ENCODE peak calls at places on chromosomes 11 and 22, in four cellular contexts. G is GM12878, T is K562, M is HL-60. W is an unnamed sample.

GRCh38 chr11:125070699-125071254 is 7.7 kb downstream of the SLC37A2 start:
- DNase-seq in G (peak; percentile 56), T (peak; percentile 80), M (peak; percentile 100), W (no peak)

GRCh38 chr11:8732748-8733241 is 50.2 kb downstream of the RPL27A start:
- DNase-seq in G (no peak), T (no peak), M (no peak), W (no peak)

GRCh38 chr11:1297011-1297575 is 12.3 kb downstream of the TOLLIP start:
- DNase-seq in G (no peak), T (no peak), M (no peak), W (no peak)

GRCh38 chr11:64887757-64888405 is 9.5 kb upstream of the EHD1 start:
- DNase-seq in G (no peak), T (peak; percentile 90), M (peak; percentile 73), W (peak; percentile 94)

GRCh38 chr11:57638811-57639320 is 10.8 kb downstream of the YPEL4 start:
- DNase-seq in G (no peak), T (no peak), M (no peak), W (no peak)

GRCh38 chr11:2320591-2321310 is 18.9 kb downstream of the TSPAN32 start:
- DNase-seq in G (no peak), T (no peak), M (no peak), W (no peak)

GRCh38 chr22:38789606-38790005 is 4.3 kb downstream of the DNAL4 start:
- DNase-seq in G (no peak), T (no peak), M (no peak), W (no peak)

GRCh38 chr22:23826510-23827350 is 12.1 kb downstream of the DERL3 start:
- DNase-seq in G (no peak), T (no peak), M (no peak), W (no peak)

GRCh38 chr22:31313366-31314147 is 21.3 kb upstream of the PIK3IP1 start:
- DNase-seq in G (no peak), T (peak; percentile 44), M (no peak), W (no peak)

GRCh38 chr11:123577081-123577598 is 77.3 kb downstream of the SCN3B start:
- DNase-seq in G (no peak), T (peak; percentile 82), M (peak; percentile 26), W (peak; percentile 79)

GRCh38 chr11:111785076-111785475 is 18.9 kb upstream of the PPP2R1B start:
- DNase-seq in G (no peak), T (no peak), M (no peak), W (no peak)

GRCh38 chr11:133841279-133842043 is 3.9 kb downstream of the SPATA19 start:
- DNase-seq in G (no peak), T (no peak), M (no peak), W (no peak)

GRCh38 chr11:61955416-61956135 is 5.4 kb downstream of the BEST1 start:
- DNase-seq in G (no peak), T (peak; percentile 31), M (no peak), W (peak; percentile 49)

GRCh38 chr22:42700901-42701300 is 19.8 kb downstream of the A4GALT start:
- DNase-seq in G (no peak), T (no peak), M (no peak), W (no peak)

GRCh38 chr11:2530131-2530854 is 85.5 kb downstream of the KCNQ1 start:
- DNase-seq in G (no peak), T (no peak), M (no peak), W (no peak)

GRCh38 chr11:16809901-16810668 is 71.6 kb downstream of the C11orf58 start:
- DNase-seq in G (no peak), T (no peak), M (no peak), W (no peak)

GRCh38 chr11:77093056-77093891 is 9.4 kb upstream of the OMP start:
- DNase-seq in G (no peak), T (no peak), M (no peak), W (no peak)

GRCh38 chr11:19915808-19916207 is 203.2 kb downstream of the NAV2 start:
- DNase-seq in G (no peak), T (no peak), M (no peak), W (no peak)

GRCh38 chr11:130894322-130895025 is 21.8 kb downstream of the SNX19 start:
- DNase-seq in G (peak; percentile 15), T (peak; percentile 62), M (peak; percentile 16), W (peak; percentile 12)

GRCh38 chr11:17778956-17779860 is 44.6 kb downstream of the KCNC1 start:
- DNase-seq in G (no peak), T (no peak), M (no peak), W (no peak)

GRCh38 chr11:125923012-125923579 is 18.8 kb downstream of the DDX25 start:
- DNase-seq in G (peak; percentile 37), T (peak; percentile 70), M (peak; percentile 44), W (peak; percentile 46)

GRCh38 chr11:110376711-110377324 is 52.9 kb upstream of the FDX1 start:
- DNase-seq in G (peak; percentile 36), T (peak; percentile 52), M (peak; percentile 44), W (no peak)

GRCh38 chr11:120210651-120211521 is at the start of gene OAF:
- DNase-seq in G (no peak), T (peak; percentile 88), M (peak; percentile 35), W (peak; percentile 89)

GRCh38 chr22:48253573-48253972 is 1491.1 kb downstream of the TBC1D22A start:
- DNase-seq in G (no peak), T (no peak), M (no peak), W (no peak)

GRCh38 chr11:77346906-77347603 is 45.6 kb upstream of the GDPD4 start:
- DNase-seq in G (no peak), T (no peak), M (no peak), W (no peak)

GRCh38 chr11:1220941-1221721 is 1.7 kb upstream of the MUC5B start:
- DNase-seq in G (no peak), T (no peak), M (no peak), W (no peak)

GRCh38 chr11:63243533-63243932 is at the start of gene SLC22A25:
- DNase-seq in G (no peak), T (no peak), M (no peak), W (no peak)

GRCh38 chr11:5280582-5281102 is 10.9 kb upstream of the HBE1 start:
- DNase-seq in G (peak; percentile 47), T (peak; percentile 91), M (peak; percentile 78), W (peak; percentile 16)

GRCh38 chr11:22920939-22921565 is 60.8 kb upstream of the CCDC179 start:
- DNase-seq in G (no peak), T (no peak), M (no peak), W (peak; percentile 1)

GRCh38 chr11:116037851-116038250 is 533.6 kb upstream of the CADM1 start:
- DNase-seq in G (no peak), T (no peak), M (no peak), W (no peak)

GRCh38 chr11:93512073-93512475 is 31.1 kb downstream of the SMCO4 start:
- DNase-seq in G (peak; percentile 64), T (no peak), M (no peak), W (no peak)

GRCh38 chr11:119676461-119677020 is 52.5 kb downstream of the NECTIN1 start:
- DNase-seq in G (no peak), T (no peak), M (no peak), W (no peak)

GRCh38 chr11:110077866-110078325 is 15.3 kb upstream of the ZC3H12C start:
- DNase-seq in G (peak; percentile 86), T (no peak), M (no peak), W (no peak)

GRCh38 chr22:25362215-25362882 is 142.9 kb downstream of the CRYBB2 start:
- DNase-seq in G (no peak), T (peak; percentile 74), M (peak; percentile 37), W (peak; percentile 88)

GRCh38 chr11:1437500-1437899 is 47.8 kb downstream of the BRSK2 start:
- DNase-seq in G (no peak), T (peak; percentile 71), M (no peak), W (no peak)

GRCh38 chr11:32890843-32891656 is 1.6 kb upstream of the QSER1 start:
- DNase-seq in G (no peak), T (no peak), M (no peak), W (no peak)

GRCh38 chr11:834371-835316 is 1.9 kb downstream of the CD151 start:
- DNase-seq in G (no peak), T (no peak), M (no peak), W (no peak)

GRCh38 chr22:27157090-27157489 is 499.7 kb downstream of the MIAT start:
- DNase-seq in G (no peak), T (no peak), M (no peak), W (no peak)

GRCh38 chr22:27152033-27152432 is 494.6 kb downstream of the MIAT start:
- DNase-seq in G (no peak), T (no peak), M (no peak), W (no peak)

GRCh38 chr22:27152883-27153282 is 495.5 kb downstream of the MIAT start:
- DNase-seq in G (no peak), T (no peak), M (no peak), W (no peak)

GRCh38 chr22:27153386-27153785 is 496.0 kb downstream of the MIAT start:
- DNase-seq in G (no peak), T (no peak), M (no peak), W (no peak)

GRCh38 chr22:27154717-27155116 is 497.3 kb downstream of the MIAT start:
- DNase-seq in G (no peak), T (peak; percentile 28), M (no peak), W (no peak)
- TF ChIP-seq SPI1 in G (no peak), T (no peak), M (no peak), W (no peak)

DNA sequence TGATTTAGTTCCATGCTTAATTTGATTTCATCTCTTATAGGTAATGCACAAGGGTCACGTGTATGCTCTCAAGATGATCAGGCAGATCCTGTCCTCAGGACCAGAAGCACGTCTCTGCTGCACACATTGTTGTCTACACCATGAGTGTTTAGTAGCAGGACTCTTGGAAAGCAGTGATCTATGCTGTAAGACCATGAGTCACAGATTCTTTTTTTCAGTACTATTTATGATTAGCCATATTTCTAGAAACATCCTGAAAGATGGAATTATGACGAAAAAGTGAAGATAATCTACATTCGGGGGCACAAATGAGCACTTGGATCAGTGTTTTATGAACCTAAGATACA is 29.6 kb downstream of the ZBED4 start:
- DNase-seq in G (no peak), T (no peak), M (no peak), W (no peak)
- TF ChIP-seq SPI1 in G (no peak), T (no peak), M (no peak), W (no peak)

GRCh38 chr11:118106789-118107335 is 20.1 kb upstream of the SMIM35 start:
- DNase-seq in G (no peak), T (no peak), M (no peak), W (no peak)
- TF ChIP-seq SPI1 in G (no peak), T (no peak), M (no peak), W (no peak)

GRCh38 chr22:44371741-44372525 is 59.2 kb upstream of the SHISAL1 start:
- DNase-seq in G (no peak), T (no peak), M (no peak), W (no peak)
- TF ChIP-seq SPI1 in G (no peak), T (no peak), M (no peak), W (no peak)

DNA sequence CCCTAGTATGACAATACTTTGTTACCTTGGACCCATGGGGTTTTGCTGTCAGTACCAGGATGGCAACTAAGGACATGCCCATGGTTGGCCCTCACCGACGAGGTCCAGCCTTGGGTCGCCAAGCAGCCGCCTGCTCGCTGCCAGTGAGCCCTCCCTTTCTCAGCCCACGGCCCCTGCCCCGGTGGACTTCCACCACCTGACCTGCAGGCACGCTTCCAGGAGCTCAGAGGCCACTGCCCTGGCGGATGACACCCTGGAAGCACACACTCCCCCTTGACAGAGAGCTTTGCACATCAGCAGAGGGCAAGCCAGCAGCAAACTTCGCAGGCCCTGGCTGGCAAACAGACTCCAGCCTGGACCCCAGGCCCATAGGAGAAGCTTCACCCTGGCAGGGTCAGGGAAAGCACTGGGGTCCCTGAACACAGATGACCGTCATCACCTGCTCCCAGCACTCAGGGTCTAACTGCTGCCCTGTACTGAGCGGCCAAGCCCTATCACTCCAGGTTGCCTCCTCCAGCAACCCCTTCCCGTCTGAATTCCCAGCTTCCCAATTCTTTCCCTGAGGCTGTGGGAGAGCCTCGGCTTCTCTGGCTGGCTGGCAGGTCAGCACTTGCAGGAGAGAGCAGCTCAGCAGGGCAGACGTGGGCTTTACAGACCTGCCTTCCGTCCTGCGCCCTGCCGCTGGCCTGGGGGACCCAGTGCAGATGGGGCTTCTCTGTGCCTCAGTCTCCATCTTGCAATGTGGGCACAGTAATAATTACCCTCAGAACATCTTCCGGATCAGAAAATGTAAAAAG is 2.7 kb upstream of the PPARA start:
- DNase-seq in G (no peak), T (no peak), M (no peak), W (no peak)
- TF ChIP-seq SPI1 in G (no peak), T (no peak), M (no peak), W (no peak)

W was measured in GM12891.